ENCODE peak calls at places on chromosomes 3 and 15, in ten cellular contexts. U, D, R, V, F, B, P, I, C and Q are unnamed samples.

GRCh38 chr3:193240436-193240849 is 579 bp upstream of the PLAAT1 start:
- DNase-seq in U (no peak), D (no peak), R (no peak), V (no peak), F (no peak), B (no peak), P (no peak), I (peak; percentile 31), C (peak; percentile 8), Q (no peak)

GRCh38 chr15:97585408-97585807 is 375.1 kb upstream of the ARRDC4 start:
- DNase-seq in U (no peak), D (no peak), R (no peak), V (no peak), F (no peak), B (no peak), P (no peak), I (no peak), C (no peak), Q (no peak)

GRCh38 chr3:159929181-159929893 is 59.3 kb upstream of the IL12A start:
- DNase-seq in U (peak; percentile 77), D (peak; percentile 75), R (no peak), V (peak; percentile 90), F (no peak), B (no peak), P (no peak), I (peak; percentile 60), C (no peak), Q (no peak)

GRCh38 chr15:32643907-32644445 is 2.5 kb downstream of the SCG5 start:
- DNase-seq in U (no peak), D (no peak), R (no peak), V (no peak), F (no peak), B (no peak), P (no peak), I (no peak), C (no peak), Q (no peak)

GRCh38 chr15:65655457-65655856 is 33.7 kb downstream of the SLC24A1 start:
- DNase-seq in U (no peak), D (no peak), R (no peak), V (no peak), F (no peak), B (no peak), P (no peak), I (no peak), C (no peak), Q (no peak)

GRCh38 chr3:106140471-106140870 is 271.7 kb upstream of the CBLB start:
- DNase-seq in U (no peak), D (no peak), R (no peak), V (no peak), F (no peak), B (no peak), P (no peak), I (no peak), C (no peak), Q (no peak)

GRCh38 chr15:90837052-90837621 is 31.3 kb upstream of the FURIN start:
- DNase-seq in U (no peak), D (no peak), R (no peak), V (no peak), F (no peak), B (peak; percentile 75), P (no peak), I (no peak), C (no peak), Q (no peak)

GRCh38 chr3:89565098-89565497 is 457.7 kb downstream of the EPHA3 start:
- DNase-seq in U (no peak), D (no peak), R (no peak), V (peak; percentile 68), F (no peak), B (no peak), P (no peak), I (no peak), C (no peak), Q (no peak)

GRCh38 chr3:155232605-155233004 is 60.9 kb downstream of the STRIT1 start:
- DNase-seq in U (peak; percentile 19), D (peak; percentile 91), R (no peak), V (peak; percentile 100), F (peak; percentile 71), B (no peak), P (peak; percentile 86), I (no peak), C (no peak), Q (no peak)

GRCh38 chr3:193868590-193868989 is 267.4 kb upstream of the HES1 start:
- DNase-seq in U (no peak), D (no peak), R (no peak), V (no peak), F (no peak), B (no peak), P (no peak), I (no peak), C (no peak), Q (no peak)

GRCh38 chr3:85161544-85161943 is 202.8 kb downstream of the CADM2 start:
- DNase-seq in U (no peak), D (no peak), R (no peak), V (no peak), F (no peak), B (no peak), P (no peak), I (peak; percentile 39), C (no peak), Q (no peak)

GRCh38 chr15:38297623-38298388 is 45.2 kb downstream of the SPRED1 start:
- DNase-seq in U (no peak), D (no peak), R (no peak), V (peak; percentile 73), F (no peak), B (no peak), P (no peak), I (no peak), C (no peak), Q (no peak)

GRCh38 chr15:73237910-73238309 is 130.8 kb downstream of the HCN4 start:
- DNase-seq in U (no peak), D (no peak), R (no peak), V (no peak), F (no peak), B (no peak), P (no peak), I (no peak), C (no peak), Q (no peak)